ENCODE peak calls at places on chromosomes 11 and 22, in ten cellular contexts. I is A549, Z is foreskin fibroblast, O is psoas muscle, K is Calu3, C is tibial artery, A is GM20000, U is nephron progenitor cell, H is right atrium auricular region, F is kidney. X is an unnamed sample.

GRCh38 chr11:12066799-12067508 is 43.4 kb upstream of the MICAL2 start:
- DNase-seq in C (peak), U (peak), H (no peak), A (no peak), F (peak), K (peak), I (peak), O (peak), Z (peak), X (no peak)

GRCh38 chr11:66676931-66677598 is 622 bp downstream of the RBM4B start:
- DNase-seq in K (no peak), H (no peak), O (no peak), F (no peak), C (no peak), A (no peak), I (no peak), U (no peak), Z (peak), X (no peak)

GRCh38 chr11:114399903-114400221 is 449 bp downstream of the C11orf71 start:
- DNase-seq in U (peak), I (no peak), O (peak), Z (no peak), H (peak), C (no peak), K (peak), A (no peak), F (no peak), X (no peak)

GRCh38 chr11:3747704-3748103 is 49.6 kb downstream of the NUP98 start:
- DNase-seq in F (no peak), U (no peak), O (no peak), A (no peak), I (peak), K (no peak), Z (peak), H (no peak), C (no peak), X (no peak)

GRCh38 chr22:24284747-24285203 is 14.1 kb downstream of the SPECC1L start:
- DNase-seq in H (no peak), O (no peak), A (no peak), K (no peak), F (no peak), U (no peak), Z (peak), I (no peak), C (no peak), X (no peak)

GRCh38 chr11:64242920-64243854 is 2.3 kb downstream of the FKBP2 start:
- DNase-seq in K (no peak), Z (no peak), C (no peak), F (no peak), I (no peak), U (no peak), H (no peak), O (no peak), A (no peak), X (no peak)

GRCh38 chr22:34414467-34415440 is 494.5 kb upstream of the LARGE1 start:
- DNase-seq in O (no peak), F (no peak), K (no peak), C (no peak), A (peak), I (peak), H (no peak), Z (no peak), U (peak), X (peak)

GRCh38 chr22:17601031-17601430 is 27.5 kb downstream of the ATP6V1E1 start:
- DNase-seq in A (no peak), H (no peak), I (no peak), O (no peak), U (no peak), Z (no peak), F (peak), K (no peak), C (no peak), X (no peak)

GRCh38 chr11:32092581-32093170 is 1.8 kb downstream of the RCN1 start:
- DNase-seq in U (no peak), Z (no peak), O (no peak), K (no peak), F (no peak), H (no peak), C (no peak), A (no peak), I (no peak), X (no peak)

GRCh38 chr11:68904458-68904847 is 762 bp downstream of the IGHMBP2 start:
- DNase-seq in K (peak), C (peak), I (peak), F (no peak), Z (no peak), U (no peak), A (peak), O (peak), H (no peak), X (no peak)

GRCh38 chr11:14973621-14974020 is 1.5 kb upstream of the CALCA start:
- DNase-seq in O (no peak), K (peak), H (no peak), C (no peak), I (no peak), A (no peak), Z (peak), U (peak), F (peak), X (no peak)

GRCh38 chr11:112320668-112321067 is 60.0 kb upstream of the PLET1 start:
- DNase-seq in C (peak), O (peak), I (no peak), F (peak), H (peak), A (no peak), K (peak), U (no peak), Z (peak), X (peak)

GRCh38 chr11:534592-535518 is 521 bp downstream of the HRAS start:
- DNase-seq in U (no peak), H (no peak), A (peak), O (no peak), I (no peak), K (peak), Z (peak), C (peak), F (peak), X (peak)

GRCh38 chr11:1732421-1733008 is 17.9 kb downstream of the IFITM10 start:
- DNase-seq in K (no peak), A (no peak), O (no peak), U (no peak), C (peak), Z (no peak), H (no peak), I (no peak), F (no peak), X (no peak)

GRCh38 chr22:38257650-38258246 is 15.1 kb downstream of the TMEM184B start:
- DNase-seq in A (no peak), Z (no peak), O (no peak), C (no peak), F (no peak), I (no peak), U (no peak), H (no peak), K (no peak), X (no peak)

GRCh38 chr22:30872282-30873041 is 96.1 kb downstream of the MORC2 start:
- DNase-seq in Z (peak), O (no peak), U (no peak), I (no peak), C (peak), A (no peak), H (no peak), F (peak), K (no peak), X (no peak)

GRCh38 chr11:70322653-70323052 is 52.2 kb downstream of the PPFIA1 start:
- DNase-seq in I (no peak), Z (peak), H (no peak), O (no peak), C (no peak), F (no peak), A (no peak), K (no peak), U (peak), X (no peak)

GRCh38 chr11:117717485-117718314 is 79.3 kb downstream of the DSCAML1 start:
- DNase-seq in O (no peak), A (no peak), U (peak), C (peak), Z (peak), F (peak), K (peak), I (peak), H (no peak), X (no peak)

GRCh38 chr11:67558084-67558772 is 25.4 kb upstream of the GSTP1 start:
- DNase-seq in Z (no peak), K (peak), I (no peak), C (no peak), O (no peak), F (peak), A (peak), U (no peak), H (no peak), X (no peak)

GRCh38 chr22:28141614-28142013 is 222.6 kb upstream of the PITPNB start:
- DNase-seq in F (no peak), O (no peak), Z (peak), K (no peak), I (no peak), H (no peak), U (no peak), C (no peak), A (no peak), X (no peak)

GRCh38 chr11:64457416-64458010 is 98.6 kb downstream of the RPS6KA4 start:
- DNase-seq in F (peak), K (no peak), U (no peak), H (no peak), O (no peak), Z (no peak), A (no peak), C (peak), I (no peak), X (no peak)

GRCh38 chr22:19367763-19368367 is 63.7 kb downstream of the HIRA start:
- DNase-seq in U (no peak), K (no peak), H (no peak), Z (no peak), C (no peak), O (no peak), F (no peak), A (no peak), I (no peak), X (no peak)

GRCh38 chr11:124863826-124864165 is 1.4 kb upstream of the ROBO3 start:
- DNase-seq in F (peak), I (no peak), U (peak), H (no peak), Z (no peak), O (no peak), K (no peak), C (no peak), A (no peak), X (no peak)

GRCh38 chr11:96242191-96242845 is 100.7 kb downstream of the MAML2 start:
- DNase-seq in O (no peak), F (no peak), I (no peak), K (no peak), C (no peak), H (no peak), A (no peak), U (no peak), Z (peak), X (no peak)

GRCh38 chr11:119814766-119815165 is 85.8 kb upstream of the NECTIN1 start:
- DNase-seq in I (no peak), A (no peak), K (no peak), O (no peak), C (no peak), F (no peak), Z (no peak), H (no peak), U (no peak), X (no peak)

GRCh38 chr11:130480721-130481140 is 32.3 kb downstream of the ADAMTS15 start:
- DNase-seq in O (no peak), A (no peak), H (no peak), U (no peak), I (no peak), F (no peak), Z (no peak), K (no peak), C (no peak), X (no peak)

GRCh38 chr11:8654503-8654902 is 28.0 kb downstream of the TRIM66 start:
- DNase-seq in I (no peak), O (no peak), H (no peak), A (no peak), F (no peak), K (no peak), C (no peak), Z (no peak), U (no peak), X (no peak)

GRCh38 chr22:47787501-47788227 is 1025.2 kb downstream of the TBC1D22A start:
- DNase-seq in Z (no peak), O (no peak), K (no peak), U (no peak), H (peak), C (no peak), A (no peak), I (no peak), F (no peak), X (no peak)

GRCh38 chr22:44965171-44965570 is 44.6 kb downstream of the PHF21B start:
- DNase-seq in K (no peak), U (no peak), C (no peak), A (no peak), O (no peak), Z (no peak), F (no peak), H (no peak), I (no peak), X (no peak)

GRCh38 chr11:77561257-77561656 is 28.5 kb upstream of the AQP11 start:
- DNase-seq in O (no peak), I (no peak), U (no peak), Z (no peak), C (no peak), H (no peak), K (no peak), A (no peak), F (no peak), X (no peak)

GRCh38 chr11:77560605-77561004 is 29.1 kb upstream of the AQP11 start:
- DNase-seq in Z (peak), I (peak), F (no peak), A (no peak), K (no peak), H (no peak), C (no peak), U (no peak), O (no peak), X (peak)

GRCh38 chr11:77558380-77558779 is 31.4 kb upstream of the AQP11 start:
- DNase-seq in I (no peak), H (no peak), K (no peak), A (no peak), Z (no peak), U (no peak), C (no peak), F (no peak), O (no peak), X (no peak)

GRCh38 chr11:77559686-77560425 is 29.9 kb upstream of the AQP11 start:
- DNase-seq in H (no peak), O (no peak), F (no peak), C (no peak), Z (peak), I (peak), U (no peak), A (no peak), K (no peak), X (peak)

DNA sequence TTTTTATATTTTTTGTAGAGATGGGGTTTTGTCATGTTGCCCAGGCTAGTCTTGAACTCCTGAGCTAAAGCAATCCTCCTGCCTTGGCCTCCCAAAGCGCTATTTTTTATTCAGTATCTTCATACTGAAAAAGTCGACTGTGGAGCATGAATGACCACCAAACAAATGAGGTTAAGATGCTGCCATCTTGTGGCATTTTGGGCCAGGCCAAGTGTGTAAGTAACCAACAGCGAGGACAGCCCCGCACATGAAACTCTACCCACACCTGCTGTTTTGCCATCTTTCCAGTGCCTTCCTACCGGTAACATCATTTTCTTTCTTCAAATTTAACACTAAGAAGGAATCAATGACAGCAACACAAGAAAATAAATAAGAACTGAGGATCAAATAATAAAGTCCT is 32.2 kb upstream of the AQP11 start:
- DNase-seq in A (peak), C (no peak), U (no peak), I (peak), H (no peak), K (peak), Z (peak), F (no peak), O (no peak), X (no peak)
- TF ChIP-seq CTCF in A (peak), C (no peak), U (peak), I (peak), H (no peak), K (no peak), Z (peak), F (peak), O (no peak), X (no peak)

GRCh38 chr11:107009190-107009589 is 9.1 kb downstream of the GUCY1A2 start:
- DNase-seq in U (no peak), I (no peak), Z (no peak), H (no peak), A (no peak), F (no peak), K (no peak), O (no peak), C (no peak), X (no peak)
- TF ChIP-seq CTCF in U (no peak), I (no peak), Z (no peak), H (no peak), A (no peak), F (no peak), K (no peak), O (no peak), C (no peak), X (no peak)

GRCh38 chr11:59289356-59289755 is 69.3 kb upstream of the OR5AN1 start:
- DNase-seq in O (no peak), I (no peak), Z (no peak), K (no peak), A (no peak), F (no peak), U (no peak), H (no peak), C (no peak), X (no peak)

GRCh38 chr11:59295435-59295834 is 63.3 kb upstream of the OR5AN1 start:
- DNase-seq in I (no peak), K (no peak), C (no peak), O (no peak), H (no peak), U (no peak), A (no peak), F (no peak), Z (no peak), X (no peak)

GRCh38 chr11:59289782-59290181 is 68.9 kb upstream of the OR5AN1 start:
- DNase-seq in I (no peak), Z (no peak), U (no peak), C (no peak), F (no peak), O (no peak), A (no peak), K (no peak), H (no peak), X (no peak)

GRCh38 chr11:59291228-59291627 is 67.5 kb upstream of the OR5AN1 start:
- DNase-seq in H (no peak), A (no peak), Z (no peak), U (no peak), F (no peak), I (no peak), O (no peak), C (no peak), K (no peak), X (no peak)

GRCh38 chr11:59292611-59293010 is 66.1 kb upstream of the OR5AN1 start:
- DNase-seq in C (no peak), H (no peak), U (no peak), F (no peak), K (peak), I (no peak), Z (no peak), O (no peak), A (no peak), X (no peak)
- TF ChIP-seq CTCF in C (no peak), H (no peak), U (no peak), F (no peak), K (no peak), I (no peak), Z (no peak), O (no peak), A (no peak), X (no peak)

GRCh38 chr11:103619480-103619879 is 417.0 kb upstream of the DDI1 start:
- DNase-seq in I (peak), Z (peak), O (no peak), C (no peak), K (peak), F (no peak), A (no peak), H (no peak), U (no peak), X (no peak)
- TF ChIP-seq CTCF in I (peak), Z (no peak), O (no peak), C (no peak), K (no peak), F (no peak), A (no peak), H (peak), U (peak), X (peak)

DNA sequence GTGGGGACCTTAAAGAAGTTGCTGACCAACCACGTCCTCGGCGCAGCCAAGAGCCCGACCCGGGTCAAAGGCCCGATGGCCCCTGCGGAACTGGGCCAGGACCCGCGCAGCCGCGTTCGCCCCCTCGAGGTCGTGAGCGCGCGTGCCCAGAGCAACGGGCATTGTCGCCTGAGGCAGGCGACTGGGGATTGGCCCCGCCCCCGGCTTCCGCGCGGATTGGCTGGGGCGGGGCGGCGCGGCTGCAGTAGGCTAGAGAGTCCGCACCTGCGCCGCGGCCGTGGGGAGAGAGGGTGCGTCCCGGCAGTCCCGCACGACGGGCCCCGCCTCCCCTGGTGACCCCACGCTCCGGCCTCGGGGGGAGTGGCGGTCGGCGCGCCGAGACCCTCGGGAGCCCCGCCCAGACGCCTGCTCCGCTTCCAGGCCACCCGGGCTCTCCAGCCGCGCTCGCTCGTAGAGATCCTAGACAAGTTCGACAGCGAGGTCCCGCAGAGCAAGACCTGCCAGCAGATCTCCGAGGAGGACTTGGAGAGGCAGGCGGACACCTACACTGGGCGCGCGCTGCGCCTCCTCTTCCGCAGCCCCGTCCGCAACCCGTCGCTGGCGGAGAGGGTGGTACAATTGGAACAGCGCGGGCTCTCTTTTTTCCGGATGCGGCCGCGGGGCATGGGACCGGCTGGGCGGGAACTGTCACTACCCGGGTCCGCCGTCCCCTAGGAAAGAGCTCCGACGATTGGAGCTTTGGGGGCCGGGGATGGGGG is 8.3 kb upstream of the PPIL2 start:
- DNase-seq in Z (peak), H (no peak), I (peak), O (peak), A (peak), C (peak), K (peak), U (peak), F (peak), X (no peak)
- TF ChIP-seq CTCF in Z (no peak), H (no peak), I (no peak), O (peak), A (no peak), C (no peak), K (peak), U (no peak), F (no peak), X (no peak)

GRCh38 chr22:32473388-32473952 is 1.1 kb upstream of the FBXO7 start:
- DNase-seq in U (peak), A (peak), I (peak), Z (peak), K (peak), H (no peak), F (no peak), O (no peak), C (no peak), X (no peak)
- TF ChIP-seq CTCF in U (peak), A (peak), I (peak), Z (peak), K (peak), H (peak), F (peak), O (peak), C (no peak), X (peak)